ENCODE peak calls at places on chromosome 22, in seven cellular contexts. K, Y, J, X, E, B and M are unnamed samples.
A peak's percentile ranks its signal among the peaks of the same experiment; 100 is the strongest.

GRCh38 chr22:21697866-21698265 is 32.1 kb downstream of the PPIL2 start:
- DNase-seq in K (no peak), Y (no peak), J (peak; percentile 63), X (no peak), E (no peak), B (no peak), M (no peak)

GRCh38 chr22:38741166-38741565 is 14.6 kb downstream of the SUN2 start:
- DNase-seq in K (no peak), Y (no peak), J (no peak), X (no peak), E (no peak), B (no peak), M (no peak)

GRCh38 chr22:42270512-42271190 is at the start of gene TCF20:
- DNase-seq in K (peak; percentile 74), Y (peak; percentile 73), J (peak; percentile 90), X (peak; percentile 58), E (peak; percentile 92), B (peak; percentile 50), M (peak; percentile 89)

GRCh38 chr22:39098576-39098975 is 1.5 kb downstream of the APOBEC3H start:
- DNase-seq in K (no peak), Y (no peak), J (no peak), X (no peak), E (no peak), B (no peak), M (no peak)

GRCh38 chr22:30968015-30968923 is at the start of gene MORC2:
- DNase-seq in K (peak; percentile 60), Y (no peak), J (no peak), X (no peak), E (no peak), B (peak; percentile 60), M (peak; percentile 86)

GRCh38 chr22:32572741-32573140 is 98.1 kb downstream of the FBXO7 start:
- DNase-seq in K (no peak), Y (no peak), J (no peak), X (no peak), E (no peak), B (no peak), M (no peak)

GRCh38 chr22:36775589-36775965 is 342 bp downstream of the IFT27 start:
- DNase-seq in K (peak; percentile 46), Y (peak; percentile 30), J (peak; percentile 48), X (peak; percentile 10), E (peak; percentile 69), B (no peak), M (no peak)

GRCh38 chr22:21051145-21051835 is 5.5 kb downstream of the LRRC74B start:
- DNase-seq in K (peak; percentile 7), Y (no peak), J (no peak), X (no peak), E (no peak), B (no peak), M (no peak)

GRCh38 chr22:30874431-30875370 is 93.9 kb downstream of the MORC2 start:
- DNase-seq in K (no peak), Y (no peak), J (no peak), X (no peak), E (no peak), B (no peak), M (peak; percentile 27)

GRCh38 chr22:29257751-29258181 is 10.0 kb downstream of the RHBDD3 start:
- DNase-seq in K (no peak), Y (no peak), J (no peak), X (no peak), E (no peak), B (no peak), M (no peak)

GRCh38 chr22:37492428-37493344 is 6.5 kb upstream of the MFNG start:
- DNase-seq in K (no peak), Y (peak; percentile 21), J (peak; percentile 79), X (peak; percentile 41), E (peak; percentile 70), B (no peak), M (peak; percentile 63)

GRCh38 chr22:26544489-26544888 is 32.2 kb upstream of the TFIP11 start:
- DNase-seq in K (no peak), Y (no peak), J (no peak), X (no peak), E (no peak), B (no peak), M (no peak)

GRCh38 chr22:49936973-49937757 is 18.7 kb downstream of the CRELD2 start:
- DNase-seq in K (no peak), Y (no peak), J (no peak), X (no peak), E (no peak), B (no peak), M (peak; percentile 63)

GRCh38 chr22:23898006-23898974 is 4.1 kb downstream of the MIF start:
- DNase-seq in K (no peak), Y (no peak), J (no peak), X (no peak), E (no peak), B (no peak), M (no peak)

GRCh38 chr22:19543970-19544708 is 19.9 kb upstream of the CLDN5 start:
- DNase-seq in K (no peak), Y (no peak), J (no peak), X (no peak), E (no peak), B (no peak), M (no peak)

GRCh38 chr22:23179381-23180294 is 671 bp upstream of the BCR start:
- DNase-seq in K (peak; percentile 50), Y (no peak), J (peak; percentile 39), X (no peak), E (peak; percentile 29), B (no peak), M (no peak)

GRCh38 chr22:40345271-40345670 is 1.0 kb upstream of the ADSL start:
- DNase-seq in K (no peak), Y (peak; percentile 12), J (peak; percentile 60), X (peak; percentile 17), E (no peak), B (no peak), M (no peak)

GRCh38 chr22:19109198-19110063 is 12.8 kb downstream of the DGCR2 start:
- DNase-seq in K (no peak), Y (peak; percentile 39), J (peak; percentile 65), X (peak; percentile 31), E (no peak), B (peak; percentile 65), M (peak; percentile 49)

GRCh38 chr22:17271711-17272451 is 52.6 kb upstream of the ADA2 start:
- DNase-seq in K (no peak), Y (no peak), J (no peak), X (no peak), E (no peak), B (no peak), M (no peak)

GRCh38 chr22:25374871-25375270 is 155.4 kb downstream of the CRYBB2 start:
- DNase-seq in K (no peak), Y (no peak), J (no peak), X (no peak), E (no peak), B (no peak), M (no peak)

GRCh38 chr22:38133331-38133730 is 22.8 kb upstream of the BAIAP2L2 start:
- DNase-seq in K (no peak), Y (no peak), J (no peak), X (no peak), E (no peak), B (no peak), M (peak; percentile 56)

DNA sequence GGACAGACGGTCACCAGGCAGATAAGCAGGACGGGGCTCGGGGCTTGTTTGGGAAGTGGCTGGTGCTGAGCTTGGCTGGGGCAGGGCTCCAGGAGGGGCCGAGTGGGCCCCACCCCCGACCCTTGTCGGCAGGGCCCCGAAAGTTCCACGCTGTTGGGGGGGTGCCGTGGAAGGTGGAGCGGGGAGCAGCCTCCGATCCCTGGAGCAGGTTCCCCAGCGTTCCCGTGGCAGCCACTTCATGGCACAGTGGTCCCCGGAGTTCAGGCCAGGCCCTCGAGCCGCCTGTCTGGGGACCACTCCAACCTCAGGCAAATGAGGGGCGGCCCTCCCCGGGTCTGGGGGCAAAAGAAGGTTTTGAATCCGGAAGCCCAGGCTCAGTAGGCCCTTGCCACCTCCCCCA is 46.7 kb upstream of the PPARA start:
- DNase-seq in K (no peak), Y (no peak), J (no peak), X (no peak), E (no peak), B (no peak), M (no peak)
- H3K27ac ChIP-seq in K (peak overlapping the region; percentile 87), Y (no peak overlapping the region), J (peak overlapping the region; percentile 82), X (no peak overlapping the region), E (no peak overlapping the region), B (peak overlapping the region; percentile 98), M (peak overlapping the region; percentile 80)

DNA sequence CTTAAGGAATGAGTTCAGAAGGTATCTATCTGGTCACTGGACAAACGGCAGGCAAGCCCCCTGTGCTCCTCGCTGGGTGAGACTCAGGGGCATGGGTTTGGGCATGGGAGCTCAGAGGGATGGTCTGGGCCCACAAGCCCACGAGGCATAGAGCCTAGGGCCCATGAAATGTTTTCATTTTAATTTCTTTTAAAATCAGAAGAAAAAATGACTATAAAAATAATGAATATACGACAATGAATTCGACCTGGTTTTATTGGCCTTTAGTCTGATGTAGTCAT is 77.9 kb upstream of the WNT7B start:
- DNase-seq in K (no peak), Y (no peak), J (no peak), X (no peak), E (no peak), B (no peak), M (peak; percentile 22)
- H3K27ac ChIP-seq in K (peak overlapping the region; percentile 100), Y (no peak overlapping the region), J (peak overlapping the region; percentile 99), X (peak overlapping the region; percentile 68), E (no peak overlapping the region), B (peak overlapping the region; percentile 99), M (peak overlapping the region; percentile 98)

GRCh38 chr22:46762238-46763050 is at the start of gene TBC1D22A:
- DNase-seq in K (peak; percentile 94), Y (peak; percentile 88), J (peak; percentile 99), X (peak; percentile 93), E (peak; percentile 97), B (peak; percentile 90), M (peak; percentile 98)

GRCh38 chr22:46763051-46763705 is 728 bp downstream of the TBC1D22A start:
- DNase-seq in K (no peak), Y (peak; percentile 67), J (peak; percentile 49), X (no peak), E (no peak), B (no peak), M (no peak)

GRCh38 chr22:46758867-46759290 is 3.6 kb upstream of the TBC1D22A start:
- DNase-seq in K (no peak), Y (peak; percentile 32), J (peak; percentile 65), X (no peak), E (peak; percentile 72), B (no peak), M (peak; percentile 72)

GRCh38 chr22:46761539-46762237 is 762 bp upstream of the TBC1D22A start:
- DNase-seq in K (no peak), Y (no peak), J (no peak), X (no peak), E (peak; percentile 64), B (no peak), M (no peak)

DNA sequence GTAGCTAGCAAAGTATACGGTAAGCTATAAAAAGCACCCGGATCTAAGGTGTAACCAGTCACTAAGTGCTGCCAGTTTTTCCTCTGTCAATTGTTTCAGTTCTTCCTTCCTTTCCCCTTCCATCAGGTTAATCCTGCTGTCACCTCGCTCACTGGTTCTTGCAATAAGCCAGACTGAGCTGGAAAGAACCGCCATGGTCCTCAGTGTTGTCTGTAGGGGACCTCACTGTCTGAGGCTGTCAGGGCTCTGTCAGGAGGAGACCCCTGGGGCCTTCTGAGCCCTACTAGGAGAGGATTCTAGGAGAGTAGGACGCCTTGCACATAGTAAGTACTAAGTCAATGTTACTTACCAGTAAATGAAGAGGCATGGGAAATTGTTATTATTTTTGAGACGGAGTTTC is 1.4 kb upstream of the TBC1D22A start:
- DNase-seq in K (no peak), Y (no peak), J (no peak), X (no peak), E (peak; percentile 26), B (no peak), M (no peak)
- H3K27ac ChIP-seq in K (no peak overlapping the region), Y (no peak overlapping the region), J (no peak overlapping the region), X (peak overlapping the region; percentile 10), E (no peak overlapping the region), B (peak overlapping the region; percentile 96), M (no peak overlapping the region)

GRCh38 chr22:33896801-33897620 is 23.3 kb downstream of the LARGE1 start:
- DNase-seq in K (no peak), Y (no peak), J (peak; percentile 64), X (no peak), E (no peak), B (no peak), M (no peak)
- H3K27ac ChIP-seq in K (peak overlapping the region; percentile 46), Y (no peak overlapping the region), J (no peak overlapping the region), X (no peak overlapping the region), E (peak overlapping the region; percentile 59), B (no peak overlapping the region), M (no peak overlapping the region)